ENCODE peak calls at places on chromosome 5, in ten cellular contexts. T, R, N, J, P, Y, C, Z, M and G are unnamed samples.

GRCh38 chr5:33565304-33565703 is 124.5 kb downstream of the TARS1 start:
- ATAC-seq in T (peak), J (no peak), Y (no peak), M (no peak), N (peak), R (no peak), P (no peak), Z (no peak), C (peak), G (peak)

GRCh38 chr5:95773325-95774059 is 42.4 kb downstream of the RHOBTB3 start:
- ATAC-seq in J (no peak), R (no peak), Y (no peak), T (peak), Z (no peak), C (peak), P (peak), N (no peak), M (no peak), G (no peak)

GRCh38 chr5:168295574-168296201 is 4.2 kb downstream of the WWC1 start:
- ATAC-seq in T (peak), Y (no peak), C (no peak), M (no peak), Z (peak), J (no peak), R (no peak), P (no peak), N (peak), G (peak)

GRCh38 chr5:109971968-109972367 is 282.2 kb downstream of the MAN2A1 start:
- ATAC-seq in Z (no peak), N (no peak), C (no peak), Y (no peak), J (no peak), M (peak), T (no peak), R (peak), P (no peak), G (no peak)

GRCh38 chr5:10581424-10581748 is 17.5 kb downstream of the ANKRD33B start:
- ATAC-seq in P (no peak), Y (no peak), J (no peak), M (peak), R (no peak), Z (no peak), C (no peak), N (no peak), T (no peak), G (no peak)

GRCh38 chr5:67166460-67166871 is 30.1 kb downstream of the CD180 start:
- ATAC-seq in Z (peak), J (peak), T (peak), Y (peak), R (peak), M (peak), P (peak), C (peak), N (peak), G (peak)

GRCh38 chr5:5560016-5560415 is 137.5 kb downstream of the ICE1 start:
- ATAC-seq in Y (no peak), C (no peak), M (no peak), Z (no peak), T (no peak), N (no peak), P (no peak), R (no peak), J (no peak), G (no peak)

GRCh38 chr5:151413800-151414199 is 33.6 kb upstream of the SLC36A1 start:
- ATAC-seq in P (no peak), J (no peak), N (no peak), R (no peak), Z (no peak), C (no peak), Y (no peak), T (no peak), M (no peak), G (no peak)

GRCh38 chr5:56383761-56384160 is 150.6 kb upstream of the ANKRD55 start:
- ATAC-seq in N (no peak), M (no peak), T (peak), C (no peak), P (no peak), Z (no peak), Y (no peak), R (no peak), J (no peak), G (no peak)

GRCh38 chr5:132877938-132878337 is 4.5 kb downstream of the LEAP2 start:
- ATAC-seq in N (peak), P (no peak), Y (no peak), Z (no peak), J (peak), T (peak), C (no peak), R (no peak), M (no peak), G (no peak)

GRCh38 chr5:168637793-168638192 is 58.6 kb upstream of the PANK3 start:
- ATAC-seq in R (no peak), N (no peak), C (peak), Y (no peak), T (no peak), P (no peak), M (no peak), Z (no peak), J (no peak), G (no peak)

GRCh38 chr5:44646016-44646415 is 162.7 kb upstream of the MRPS30 start:
- ATAC-seq in M (no peak), J (no peak), Z (no peak), N (peak), T (peak), R (no peak), P (no peak), C (no peak), Y (no peak), G (no peak)

GRCh38 chr5:42691413-42691861 is 65.2 kb upstream of the CCDC152 start:
- ATAC-seq in N (peak), J (peak), C (peak), T (peak), Y (no peak), Z (no peak), P (no peak), M (no peak), R (no peak), G (peak)

GRCh38 chr5:14757853-14758252 is 93.3 kb downstream of the OTULIN start:
- ATAC-seq in N (no peak), R (no peak), P (no peak), M (no peak), T (peak), Y (no peak), J (peak), C (no peak), Z (no peak), G (no peak)

GRCh38 chr5:74394924-74395880 is 245.3 kb downstream of the ENC1 start:
- ATAC-seq in M (no peak), Y (no peak), R (no peak), N (no peak), C (peak), P (no peak), J (peak), T (peak), Z (no peak), G (peak)